ENCODE peak calls at places on chromosome 3, in seven cellular contexts. C is ascending aorta, V is sigmoid colon, O is K562, A is body of pancreas, I is right atrium auricular region, H is PC-9. M is an unnamed sample.

GRCh38 chr3:76097588-76097975 is 312.2 kb upstream of the ZNF717 start:
- DNase-seq in C (no peak), V (no peak), O (no peak), A (no peak), I (no peak), H (no peak), M (no peak)

GRCh38 chr3:120636790-120637401 is 40.8 kb downstream of the NDUFB4 start:
- DNase-seq in C (no peak), V (no peak), O (no peak), A (no peak), I (no peak), H (no peak), M (no peak)

GRCh38 chr3:9809239-9809614 is 835 bp upstream of the TTLL3 start:
- DNase-seq in C (no peak), V (no peak), O (no peak), A (no peak), I (no peak), H (peak; percentile 27), M (no peak)

GRCh38 chr3:61146010-61146569 is 105.2 kb downstream of the FHIT start:
- DNase-seq in C (no peak), V (no peak), O (no peak), A (no peak), I (no peak), H (no peak), M (no peak)

GRCh38 chr3:39292961-39293360 is 13.1 kb upstream of the CX3CR1 start:
- DNase-seq in C (no peak), V (no peak), O (no peak), A (no peak), I (no peak), H (no peak), M (no peak)

GRCh38 chr3:59559721-59560514 is 510.1 kb upstream of the CFAP20DC start:
- DNase-seq in C (no peak), V (no peak), O (no peak), A (no peak), I (no peak), H (peak; percentile 9), M (no peak)

GRCh38 chr3:149486726-149487125 is 12.2 kb downstream of the TM4SF4 start:
- DNase-seq in C (no peak), V (no peak), O (no peak), A (no peak), I (no peak), H (no peak), M (no peak)

GRCh38 chr3:14143826-14144225 is 19.0 kb downstream of the TMEM43 start:
- DNase-seq in C (no peak), V (peak; percentile 88), O (no peak), A (no peak), I (peak; percentile 87), H (peak; percentile 60), M (no peak)

GRCh38 chr3:174614046-174614445 is 245.1 kb upstream of the NAALADL2 start:
- DNase-seq in C (no peak), V (no peak), O (no peak), A (no peak), I (no peak), H (no peak), M (no peak)

GRCh38 chr3:60708191-60708975 is 542.9 kb downstream of the FHIT start:
- DNase-seq in C (no peak), V (no peak), O (no peak), A (no peak), I (no peak), H (no peak), M (no peak)

GRCh38 chr3:141779667-141780066 is 16.5 kb downstream of the GRK7 start:
- DNase-seq in C (no peak), V (no peak), O (no peak), A (no peak), I (no peak), H (no peak), M (no peak)

GRCh38 chr3:69888946-69889315 is 110.6 kb upstream of the SAMMSON start:
- DNase-seq in C (no peak), V (no peak), O (no peak), A (no peak), I (no peak), H (no peak), M (no peak)

GRCh38 chr3:86838927-86839326 is 152.0 kb downstream of the VGLL3 start:
- DNase-seq in C (no peak), V (no peak), O (no peak), A (no peak), I (no peak), H (no peak), M (no peak)

GRCh38 chr3:108462899-108463298 is 47.5 kb downstream of the MYH15 start:
- DNase-seq in C (no peak), V (no peak), O (no peak), A (no peak), I (no peak), H (no peak), M (no peak)

DNA sequence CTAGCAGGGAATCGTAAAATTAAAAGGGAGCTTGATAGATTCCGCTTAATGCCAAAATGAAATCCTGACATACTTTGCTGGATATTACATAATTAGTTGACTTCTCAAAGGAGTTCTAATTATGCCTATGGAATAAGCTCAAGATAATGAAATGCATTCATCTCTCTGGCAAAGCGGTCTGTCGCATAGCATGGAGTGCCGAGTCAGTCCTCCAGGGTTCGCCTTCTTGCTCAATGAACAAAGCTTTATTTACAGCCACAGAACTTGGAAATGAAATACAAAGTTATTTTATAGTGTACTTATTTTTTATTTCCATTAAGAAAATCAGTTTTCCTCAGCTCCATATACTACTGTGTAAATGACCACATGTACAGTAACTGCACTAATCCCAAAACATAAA is 262.7 kb downstream of the LRTM1 start:
- DNase-seq in C (no peak), V (no peak), O (no peak), A (no peak), I (no peak), H (no peak), M (no peak)
- H3K36me3 ChIP-seq in C (no peaks in the 10 kb centered on the region), V (no peaks in the 10 kb centered on the region), O (no peaks in the 10 kb centered on the region), A (no peaks in the 10 kb centered on the region), I (no peaks in the 10 kb centered on the region), H (no peaks in the 10 kb centered on the region), M (no peaks in the 10 kb centered on the region)

DNA sequence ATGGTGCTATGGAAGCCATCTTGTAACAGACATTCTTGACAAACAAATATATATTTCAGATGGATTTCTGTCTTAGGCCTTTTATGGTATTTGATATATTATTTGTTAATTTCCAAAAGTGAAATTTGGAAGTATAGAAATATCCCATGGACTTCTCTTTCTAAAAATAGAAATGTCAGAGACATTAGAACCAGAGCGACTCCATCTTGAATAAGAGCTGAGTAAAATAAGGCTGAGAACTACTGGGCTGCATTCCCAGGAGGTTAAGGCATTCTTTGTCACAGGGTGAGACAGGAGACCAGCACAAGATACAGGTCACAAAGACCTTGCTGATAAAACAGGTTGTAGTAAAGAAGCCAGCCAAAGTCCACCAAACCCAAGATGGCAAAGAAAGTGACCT is 145.8 kb downstream of the NEK11 start:
- DNase-seq in C (no peak), V (no peak), O (no peak), A (no peak), I (no peak), H (no peak), M (no peak)
- H3K27ac ChIP-seq in C (no peak overlapping the region), V (no peak overlapping the region), O (no peak overlapping the region), A (no peak overlapping the region), I (no peak overlapping the region), H (no peak overlapping the region), M (no peak overlapping the region)

DNA sequence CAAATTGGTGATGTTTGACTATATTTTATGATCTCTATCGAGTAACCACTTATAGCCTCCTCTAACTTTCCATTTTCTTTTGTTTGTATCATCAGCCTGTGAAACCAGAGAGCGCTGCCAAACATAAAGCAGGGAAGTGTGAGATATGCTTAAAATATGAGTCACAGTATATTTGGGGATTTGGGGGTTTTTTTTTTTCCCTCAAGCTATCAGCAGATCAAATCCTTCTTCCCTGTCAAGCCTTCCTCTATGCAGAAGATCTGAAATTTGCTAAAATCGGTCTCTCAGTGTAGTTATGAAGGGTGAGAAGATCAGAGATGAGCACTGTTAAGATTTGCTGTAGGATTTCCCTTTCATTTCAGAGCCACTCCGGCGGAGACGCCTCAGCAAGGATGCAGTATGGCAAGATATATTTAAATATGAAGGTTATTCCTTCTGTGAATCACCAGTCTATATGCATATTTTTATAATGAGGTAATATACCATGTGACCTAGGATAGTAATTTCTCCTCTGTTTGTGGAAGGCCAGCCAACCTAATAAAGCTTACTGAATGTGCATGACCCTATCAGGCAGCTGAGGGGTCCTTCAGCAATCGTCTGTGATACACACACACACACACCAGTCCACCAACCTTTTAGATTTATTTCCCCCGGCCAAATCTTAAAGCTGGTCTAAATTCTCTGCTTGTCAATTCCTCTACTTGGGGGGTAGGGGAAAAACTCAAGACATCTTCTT is 474.1 kb downstream of the FOXP1 start:
- DNase-seq in C (no peak), V (no peak), O (no peak), A (no peak), I (no peak), H (peak; percentile 12), M (no peak)
- H3K36me3 ChIP-seq in C (peaks cover 24% of the 10 kb centered on the region), V (peaks cover 14% of the 10 kb centered on the region), O (peaks cover 46% of the 10 kb centered on the region), A (no peaks in the 10 kb centered on the region), I (peaks cover 10% of the 10 kb centered on the region), H (no peaks in the 10 kb centered on the region), M (peaks cover 25% of the 10 kb centered on the region)

GRCh38 chr3:32349184-32349583 is 42.5 kb upstream of the CMTM7 start:
- DNase-seq in C (no peak), V (no peak), O (no peak), A (no peak), I (no peak), H (no peak), M (no peak)

GRCh38 chr3:32347286-32348125 is 44.1 kb upstream of the CMTM7 start:
- DNase-seq in C (no peak), V (no peak), O (no peak), A (no peak), I (peak; percentile 61), H (no peak), M (no peak)
- H3K27ac ChIP-seq in C (peak overlapping the region; percentile 32), V (no peak overlapping the region), O (no peak overlapping the region), A (no peak overlapping the region), I (peak overlapping the region; percentile 39), H (no peak overlapping the region), M (no peak overlapping the region)

GRCh38 chr3:119405315-119405714 is 58.1 kb downstream of the TMEM39A start:
- DNase-seq in C (no peak), V (no peak), O (no peak), A (no peak), I (no peak), H (no peak), M (no peak)
- H3K36me3 ChIP-seq in C (peaks cover 43% of the 10 kb centered on the region), V (peaks cover 6% of the 10 kb centered on the region), O (no peaks in the 10 kb centered on the region), A (no peaks in the 10 kb centered on the region), I (peaks cover 32% of the 10 kb centered on the region), H (no peaks in the 10 kb centered on the region), M (peaks cover 96% of the 10 kb centered on the region)

DNA sequence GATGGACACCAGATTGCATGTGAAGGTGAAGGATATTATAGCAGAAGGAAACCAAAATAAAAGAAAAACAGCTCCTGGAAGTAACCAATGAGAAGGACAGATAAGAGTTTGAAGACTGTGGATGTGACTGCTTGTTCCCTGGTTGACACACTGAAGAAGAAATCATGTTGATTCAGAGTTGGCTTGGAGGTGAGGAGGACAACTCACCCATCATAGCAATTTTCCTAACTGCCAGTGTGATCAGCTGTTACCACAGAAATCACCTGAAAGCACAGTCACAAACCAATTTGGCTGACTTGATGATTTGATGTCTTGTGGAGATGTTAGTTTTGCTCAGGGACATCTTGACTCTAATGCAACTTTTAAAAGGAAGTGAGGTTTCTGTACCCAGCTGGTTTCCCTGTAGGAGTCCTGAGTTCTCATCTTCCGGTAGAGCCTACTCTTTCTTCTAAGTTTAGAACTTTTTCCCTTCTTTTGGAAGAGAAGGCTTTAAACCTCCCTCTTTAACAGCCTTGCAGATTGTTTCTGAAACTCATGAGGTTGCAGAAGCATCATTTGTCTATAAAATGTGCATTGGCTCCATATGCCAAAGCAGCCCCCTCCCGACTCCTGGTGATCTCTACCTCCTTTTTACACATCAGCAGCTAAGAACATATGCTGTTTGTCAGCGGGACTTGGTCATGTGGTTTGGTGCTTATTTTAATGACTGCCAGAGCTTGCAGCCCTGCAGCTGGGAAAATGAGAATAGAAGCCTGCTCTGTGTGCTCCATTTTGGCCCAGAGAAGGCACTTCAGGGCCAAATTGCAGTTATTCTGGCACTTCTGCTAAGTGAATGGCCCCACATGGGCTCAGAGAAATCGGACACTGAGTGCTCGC is 10.3 kb downstream of the ATG7 start:
- DNase-seq in C (no peak), V (peak; percentile 86), O (no peak), A (no peak), I (peak; percentile 61), H (no peak), M (no peak)
- H3K27ac ChIP-seq in C (peak overlapping the region; percentile 28), V (peak overlapping the region; percentile 69), O (no peak overlapping the region), A (no peak overlapping the region), I (no peak overlapping the region), H (no peak overlapping the region), M (peak overlapping the region; percentile 44)